ENCODE peak calls at places on chromosomes 11 and 22, in five cellular contexts. O, R, K, H and A are unnamed samples.

GRCh38 chr11:47510231-47510630 is 42.7 kb downstream of the CELF1 start:
- DNase-seq in H (no peak), O (no peak), R (no peak), K (no peak), A (no peak)

GRCh38 chr22:19109198-19110063 is 12.8 kb downstream of the DGCR2 start:
- DNase-seq in O (no peak), R (peak; percentile 48), H (no peak), K (no peak), A (no peak)

GRCh38 chr11:67528376-67528775 is 5.1 kb upstream of the CABP2 start:
- DNase-seq in R (no peak), K (no peak), H (no peak), O (no peak), A (no peak)

GRCh38 chr11:47361419-47361818 is 8.9 kb upstream of the MYBPC3 start:
- DNase-seq in O (no peak), K (no peak), H (no peak), R (no peak), A (no peak)

GRCh38 chr11:126267650-126268049 is 1.0 kb downstream of the SRPRA start:
- DNase-seq in K (no peak), R (no peak), H (no peak), O (no peak), A (no peak)

GRCh38 chr11:78168539-78169477 is 19.6 kb downstream of the KCTD21 start:
- DNase-seq in R (peak; percentile 87), O (peak; percentile 96), H (peak; percentile 86), K (no peak), A (no peak)

GRCh38 chr11:125082611-125083311 is 19.7 kb downstream of the SLC37A2 start:
- DNase-seq in R (peak; percentile 81), O (no peak), H (no peak), K (no peak), A (no peak)

GRCh38 chr22:37290737-37291136 is 8.4 kb downstream of the CYTH4 start:
- DNase-seq in R (peak; percentile 44), H (no peak), K (no peak), O (no peak), A (no peak)

GRCh38 chr11:130389315-130389935 is 39.0 kb downstream of the ADAMTS8 start:
- DNase-seq in O (no peak), R (no peak), K (no peak), H (no peak), A (no peak)

GRCh38 chr22:37275622-37276021 is 6.7 kb upstream of the CYTH4 start:
- DNase-seq in H (no peak), K (no peak), R (no peak), O (no peak), A (no peak)

GRCh38 chr11:2578006-2578933 is 121.5 kb downstream of the KCNQ1OT1 start:
- DNase-seq in H (peak; percentile 16), O (peak; percentile 40), R (no peak), K (no peak), A (no peak)

GRCh38 chr11:120391297-120391696 is 55.1 kb downstream of the ARHGEF12 start:
- DNase-seq in H (no peak), R (no peak), K (no peak), O (no peak), A (no peak)

GRCh38 chr11:77054018-77054417 is 12.8 kb upstream of the CAPN5 start:
- DNase-seq in H (no peak), R (no peak), O (no peak), K (no peak), A (no peak)

GRCh38 chr11:119594639-119595249 is 134.3 kb downstream of the NECTIN1 start:
- DNase-seq in O (peak; percentile 58), R (peak; percentile 93), H (no peak), K (no peak), A (no peak)

GRCh38 chr11:73249304-73249703 is 22.8 kb upstream of the P2RY6 start:
- DNase-seq in K (no peak), R (peak; percentile 85), H (peak; percentile 1), O (no peak), A (no peak)

GRCh38 chr11:19714387-19715363 is 2.0 kb downstream of the NAV2 start:
- DNase-seq in R (peak; percentile 89), H (peak; percentile 28), K (no peak), O (peak; percentile 78), A (no peak)

GRCh38 chr22:25726241-25726640 is 15.7 kb upstream of the MYO18B start:
- DNase-seq in R (peak; percentile 14), O (no peak), K (no peak), H (no peak), A (no peak)

DNA sequence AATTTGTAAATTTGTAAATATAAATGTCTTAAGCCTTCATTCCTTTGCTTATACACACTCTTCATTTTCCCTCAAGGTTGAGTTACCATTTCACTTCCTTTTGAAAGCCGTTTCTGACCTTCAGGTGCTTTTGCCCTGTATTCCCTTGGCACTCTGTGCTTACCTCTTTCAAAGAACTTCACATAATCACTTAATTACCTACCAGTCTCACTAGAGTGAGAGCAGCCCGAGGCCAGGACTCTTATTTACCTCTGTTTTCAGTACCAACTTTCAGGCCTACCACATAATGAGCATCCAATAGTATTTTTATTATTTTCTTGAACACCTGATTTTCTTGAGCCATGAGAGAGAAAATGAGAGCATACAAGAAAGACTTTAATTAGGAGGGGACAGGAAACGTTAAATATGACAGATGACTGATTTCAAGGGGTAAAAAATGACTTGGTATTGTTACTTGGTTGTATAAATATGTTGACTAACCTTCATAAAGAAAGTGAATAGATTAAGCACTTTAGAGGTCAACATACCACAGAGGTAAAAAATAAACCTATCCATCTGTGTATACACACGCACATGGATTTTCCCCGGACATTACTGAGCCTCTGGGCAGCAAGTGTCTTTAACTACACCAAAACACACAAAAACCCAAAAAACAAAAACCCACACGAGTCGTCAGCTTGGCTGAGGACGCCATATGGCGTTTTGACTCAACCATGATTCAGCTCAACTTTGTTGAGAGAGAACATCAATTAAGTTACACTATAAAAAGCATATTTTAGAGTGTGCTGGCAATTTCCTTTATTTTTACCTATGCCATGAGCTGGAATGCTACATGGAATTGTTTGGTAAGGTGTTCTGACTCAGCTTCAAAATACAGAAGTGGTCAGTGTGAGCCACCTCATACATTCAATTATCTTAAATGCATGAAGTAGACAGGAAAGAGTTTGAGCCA is 7.6 kb downstream of the ATXN10 start:
- DNase-seq in O (no peak), H (no peak), R (peak; percentile 87), K (no peak), A (no peak)
- H3K4me3 ChIP-seq in O (no peak overlapping the region), H (no peak overlapping the region), R (no peak overlapping the region), K (no peak overlapping the region), A (no peak overlapping the region)

DNA sequence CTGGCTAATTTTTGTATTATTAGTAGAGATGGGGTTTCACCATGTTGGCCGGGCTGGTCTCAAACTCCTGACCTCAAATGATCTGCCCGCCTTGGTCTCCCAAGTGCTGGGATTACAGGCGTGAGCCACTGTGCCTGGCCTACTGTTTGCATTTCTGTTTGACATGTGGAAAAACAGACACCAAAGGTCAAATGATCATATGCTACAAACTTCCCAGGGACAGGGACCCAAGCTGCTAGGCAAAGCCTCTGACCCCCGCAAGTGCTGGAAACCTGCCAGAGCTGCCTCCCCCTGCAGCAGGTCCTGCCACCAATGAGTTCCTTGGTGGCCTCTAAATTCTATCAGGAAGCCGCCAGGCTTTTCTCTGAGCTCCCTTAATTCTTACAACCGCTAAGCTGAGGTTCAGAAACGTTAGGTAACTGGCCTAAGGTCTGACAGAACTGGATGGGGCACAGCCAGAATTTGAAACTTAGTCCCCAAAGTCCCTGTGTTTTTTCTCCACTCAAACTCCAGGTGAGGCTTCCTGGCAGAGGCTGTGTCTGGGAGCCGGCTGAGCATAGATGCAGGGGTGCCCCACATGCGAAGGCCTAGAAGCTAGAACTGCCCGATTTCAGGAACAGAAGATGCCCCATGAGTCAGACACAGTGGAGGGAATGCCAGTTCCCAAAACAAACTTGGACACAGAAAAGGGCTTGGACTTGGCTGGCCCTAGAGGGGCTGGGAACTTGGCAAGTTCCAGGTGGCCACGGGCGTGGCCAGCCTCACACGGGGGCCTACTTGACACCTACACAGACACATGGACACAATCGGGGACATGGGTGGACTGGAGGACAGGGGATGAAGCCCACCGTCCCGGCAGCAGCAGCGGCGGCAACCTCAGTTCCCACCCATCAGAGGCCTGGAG is 7.4 kb downstream of the CSNK1E start:
- DNase-seq in R (no peak), H (no peak), O (no peak), K (no peak), A (no peak)
- H3K4me1 ChIP-seq in R (peaks cover 60% of the 10 kb centered on the region), H (peaks cover 33% of the 10 kb centered on the region), O (peaks cover 2% of the 10 kb centered on the region), K (peaks cover 59% of the 10 kb centered on the region), A (peaks cover 17% of the 10 kb centered on the region)

GRCh38 chr11:7576671-7577225 is 62.9 kb downstream of the PPFIBP2 start:
- DNase-seq in O (peak; percentile 75), H (peak; percentile 61), K (no peak), R (peak; percentile 27), A (no peak)
- H3K4me3 ChIP-seq in O (peak overlapping the region; percentile 43), H (peak overlapping the region; percentile 29), K (no peak overlapping the region), R (peak overlapping the region; percentile 35), A (no peak overlapping the region)

DNA sequence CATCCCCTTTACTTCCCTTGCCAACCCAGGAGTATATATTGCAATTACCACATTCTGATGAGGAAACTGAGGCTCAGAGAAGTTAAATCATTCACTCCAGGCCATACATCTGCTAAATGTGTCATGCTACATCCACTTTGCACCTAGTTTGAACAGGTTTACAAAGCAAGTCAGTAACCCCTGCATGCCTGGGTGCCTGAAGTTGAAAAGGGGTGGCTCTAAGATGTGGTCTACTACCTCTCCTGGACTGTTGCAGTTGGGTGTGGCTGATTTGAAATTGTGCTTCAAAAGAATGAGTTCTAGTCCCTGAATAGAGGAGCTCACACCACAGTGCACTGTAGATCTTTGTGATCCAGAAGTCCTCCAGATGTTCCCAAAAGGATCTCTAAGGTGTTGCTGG is 23.7 kb downstream of the FLI1 start:
- DNase-seq in R (no peak), O (no peak), K (no peak), H (no peak), A (no peak)
- H3K4me1 ChIP-seq in R (peaks cover 17% of the 10 kb centered on the region), O (peaks cover 4% of the 10 kb centered on the region), K (no peaks in the 10 kb centered on the region), H (no peaks in the 10 kb centered on the region), A (peaks cover 23% of the 10 kb centered on the region)

GRCh38 chr11:17734418-17734911 is at the start of gene KCNC1:
- DNase-seq in O (no peak), R (peak; percentile 53), K (peak; percentile 47), H (peak; percentile 26), A (peak; percentile 79)
- H3K4me3 ChIP-seq in O (no peak within 1 kb of the TSS), R (peak within 1 kb of the TSS; percentile 21), K (peak within 1 kb of the TSS; percentile 50), H (peak within 1 kb of the TSS; percentile 31), A (peak within 1 kb of the TSS; percentile 43)